ENCODE peak calls at places on chromosomes 6 and 20, in six cellular contexts. D, E, N, B, J and O are unnamed samples.
A peak's percentile ranks its signal among the peaks of the same experiment; 100 is the strongest.

GRCh38 chr6:169099411-169100202 is 154.0 kb downstream of the THBS2 start:
- DNase-seq in N (no peak), D (peak; percentile 59), J (no peak), E (no peak), B (no peak), O (no peak)

GRCh38 chr6:156883497-156884252 is 106.5 kb downstream of the ARID1B start:
- DNase-seq in E (no peak), N (no peak), J (no peak), D (no peak), B (no peak), O (no peak)

GRCh38 chr6:163335056-163335455 is 79.5 kb upstream of the QKI start:
- DNase-seq in B (no peak), D (no peak), J (no peak), N (no peak), E (no peak), O (no peak)

GRCh38 chr6:139888691-139889122 is 514.3 kb upstream of the CITED2 start:
- DNase-seq in J (no peak), E (no peak), B (no peak), N (no peak), D (peak; percentile 3), O (no peak)

GRCh38 chr6:33638581-33638980 is 17.5 kb downstream of the ITPR3 start:
- DNase-seq in B (no peak), N (no peak), D (no peak), E (no peak), J (no peak), O (no peak)

GRCh38 chr6:102402635-102403329 is 1009.3 kb downstream of the GRIK2 start:
- DNase-seq in E (no peak), D (no peak), B (no peak), N (no peak), J (no peak), O (no peak)

GRCh38 chr20:53142651-53143177 is 170.6 kb downstream of the TSHZ2 start:
- DNase-seq in D (no peak), B (no peak), E (no peak), J (no peak), N (no peak), O (no peak)

GRCh38 chr6:169961772-169962561 is 210.5 kb downstream of the ERMARD start:
- DNase-seq in B (peak; percentile 87), N (no peak), J (peak; percentile 33), E (no peak), D (no peak), O (no peak)

GRCh38 chr6:136035378-136036070 is 184.0 kb downstream of the PDE7B start:
- DNase-seq in N (no peak), D (no peak), B (no peak), J (no peak), E (no peak), O (no peak)

GRCh38 chr6:158518196-158519127 is 41.4 kb upstream of the TMEM181 start:
- DNase-seq in D (peak; percentile 78), J (peak; percentile 70), B (peak; percentile 95), N (no peak), E (no peak), O (peak; percentile 33)

GRCh38 chr6:32163559-32164258 is 686 bp upstream of the EGFL8 start:
- DNase-seq in B (peak; percentile 37), N (no peak), J (no peak), E (no peak), D (no peak), O (no peak)

GRCh38 chr6:30060634-30060981 is 457 bp upstream of the POLR1H start:
- DNase-seq in E (no peak), J (no peak), D (no peak), B (no peak), N (no peak), O (no peak)